ENCODE peak calls at places on chromosomes 16 and 17, in four cellular contexts. S is gastrocnemius medialis, D is pancreas, B is epithelial cell of esophagus. V is an unnamed sample.

GRCh38 chr16:58365623-58366022 is 26.6 kb upstream of the GINS3 start:
- DNase-seq in S (no peak), D (no peak), B (peak), V (no peak)

GRCh38 chr17:8209909-8210760 is at the start of gene AURKB:
- DNase-seq in S (peak), D (peak), B (peak), V (peak)

GRCh38 chr17:78747479-78747878 is 34.6 kb downstream of the CYTH1 start:
- DNase-seq in S (no peak), D (no peak), B (peak), V (no peak)

GRCh38 chr16:75340715-75341500 is 89.5 kb upstream of the BCAR1 start:
- DNase-seq in S (no peak), D (no peak), B (peak), V (no peak)

GRCh38 chr17:73068322-73069153 is 23.9 kb downstream of the SLC39A11 start:
- DNase-seq in S (no peak), D (no peak), B (peak), V (no peak)

GRCh38 chr17:8673621-8674020 is 43.1 kb upstream of the MYH10 start:
- DNase-seq in S (no peak), D (peak), B (no peak), V (no peak)

GRCh38 chr16:31215287-31216115 is 1.4 kb downstream of the PYDC1 start:
- DNase-seq in S (peak), D (peak), B (peak), V (peak)

GRCh38 chr16:75273054-75273925 is 21.9 kb upstream of the BCAR1 start:
- DNase-seq in S (no peak), D (no peak), B (peak), V (no peak)

GRCh38 chr16:75472908-75473877 is 8.7 kb upstream of the TMEM170A start:
- DNase-seq in S (no peak), D (no peak), B (no peak), V (no peak)

GRCh38 chr16:87490091-87490798 is 2.6 kb downstream of the ZCCHC14 start:
- DNase-seq in S (no peak), D (no peak), B (no peak), V (no peak)

GRCh38 chr17:77783991-77784820 is 174.3 kb upstream of the TNRC6C start:
- DNase-seq in S (no peak), D (no peak), B (no peak), V (no peak)

GRCh38 chr17:47275245-47275984 is 21.8 kb downstream of the ITGB3 start:
- DNase-seq in S (peak), D (peak), B (peak), V (peak)

GRCh38 chr17:1542316-1542715 is 20.3 kb downstream of the PITPNA start:
- DNase-seq in S (no peak), D (no peak), B (no peak), V (no peak)

GRCh38 chr17:57862990-57863667 is 13.3 kb upstream of the MRPS23 start:
- DNase-seq in S (no peak), D (no peak), B (no peak), V (no peak)

GRCh38 chr17:3502466-3502865 is 26.7 kb downstream of the ASPA start:
- DNase-seq in S (no peak), D (no peak), B (no peak), V (no peak)

GRCh38 chr16:29834079-29834478 is 13.8 kb downstream of the MVP start:
- DNase-seq in S (no peak), D (no peak), B (no peak), V (no peak)

GRCh38 chr17:8991514-8992285 is 26.2 kb upstream of the PIK3R5 start:
- DNase-seq in S (peak), D (peak), B (peak), V (peak)

GRCh38 chr17:65559802-65560627 is 1.4 kb downstream of the AXIN2 start:
- DNase-seq in S (peak), D (peak), B (no peak), V (no peak)

GRCh38 chr16:81588326-81589081 is 143.9 kb downstream of the CMIP start:
- DNase-seq in S (no peak), D (no peak), B (no peak), V (no peak)

GRCh38 chr17:31481783-31482081 is 90.3 kb downstream of the RAB11FIP4 start:
- DNase-seq in S (no peak), D (no peak), B (peak), V (no peak)

GRCh38 chr17:63276821-63277220 is 169.3 kb downstream of the CYB561 start:
- DNase-seq in S (no peak), D (no peak), B (no peak), V (no peak)

GRCh38 chr17:63626551-63627228 is 4.5 kb downstream of the MAP3K3 start:
- DNase-seq in S (no peak), D (no peak), B (peak), V (no peak)

GRCh38 chr17:65550075-65550635 is 11.3 kb downstream of the AXIN2 start:
- DNase-seq in S (no peak), D (no peak), B (no peak), V (no peak)

GRCh38 chr17:4573682-4574081 is 10.6 kb upstream of the SMTNL2 start:
- DNase-seq in S (peak), D (no peak), B (peak), V (no peak)

GRCh38 chr16:17275076-17275732 is 195.6 kb downstream of the XYLT1 start:
- DNase-seq in S (no peak), D (peak), B (no peak), V (no peak)

GRCh38 chr17:48738803-48739526 is 10.4 kb upstream of the HOXB13 start:
- DNase-seq in S (no peak), D (no peak), B (peak), V (no peak)

GRCh38 chr16:57803413-57803990 is 1.2 kb upstream of the KIFC3 start:
- DNase-seq in S (no peak), D (no peak), B (no peak), V (no peak)

GRCh38 chr17:81832608-81833159 is 407 bp downstream of the MCRIP1 start:
- DNase-seq in S (no peak), D (no peak), B (peak), V (no peak)

DNA sequence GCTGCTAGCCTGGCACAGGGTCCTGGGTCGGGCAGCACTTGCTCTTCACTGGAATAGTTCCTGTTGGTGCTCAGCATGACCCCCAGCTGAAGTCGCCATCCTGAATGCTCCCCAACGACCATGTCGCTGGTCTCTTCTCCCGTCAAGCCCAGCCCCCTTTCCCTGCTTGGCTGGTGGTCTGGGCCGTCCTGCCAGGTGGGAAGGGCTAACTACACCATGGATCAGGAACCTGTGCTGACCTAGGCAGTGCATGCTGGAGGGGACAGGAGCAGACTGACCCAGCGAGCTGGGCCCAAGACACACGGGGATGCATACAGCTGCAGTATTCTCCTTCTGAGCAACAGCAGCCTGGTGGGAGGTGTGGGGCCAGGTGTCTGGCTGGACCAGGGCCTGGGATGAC is 9.2 kb upstream of the SREBF1 start:
- DNase-seq in S (no peak), D (no peak), B (no peak), V (no peak)
- H3K4me3 ChIP-seq in S (no peak), D (no peak), B (no peak), V (no peak)

DNA sequence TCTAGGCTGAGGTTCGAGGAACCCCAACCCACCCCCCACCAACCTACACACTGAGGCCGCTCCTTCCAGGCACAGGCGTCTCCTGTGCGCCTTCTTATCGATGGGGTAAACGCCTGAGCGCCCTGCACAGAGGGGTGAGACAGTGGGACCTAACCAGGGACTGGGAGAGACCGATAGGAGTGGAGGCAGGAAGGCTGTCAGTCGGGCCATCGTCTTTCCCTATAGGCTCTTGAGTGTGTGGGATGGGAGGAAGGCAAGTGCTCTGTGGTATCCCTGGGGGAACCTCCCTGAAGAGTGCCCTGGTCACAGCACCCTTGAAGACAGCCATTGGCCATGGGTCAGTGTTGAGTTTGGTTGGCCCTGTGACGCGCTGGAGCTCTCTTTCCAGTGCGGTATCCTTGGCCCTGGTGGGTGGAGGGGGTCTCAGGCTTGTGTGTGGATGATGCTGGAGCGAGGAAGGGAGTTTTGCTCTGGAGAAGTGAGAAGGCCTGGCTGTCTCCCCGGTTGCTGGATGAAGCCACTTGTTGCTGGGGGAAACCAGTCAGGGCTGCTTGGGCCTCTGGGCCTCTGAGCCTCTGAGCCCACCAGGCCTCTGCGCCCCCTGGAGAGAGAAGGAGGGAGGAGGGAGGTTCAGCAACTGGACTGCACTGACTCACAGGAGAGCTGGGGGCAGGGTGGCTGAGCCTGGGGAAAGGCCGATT is 1.7 kb downstream of the GPRC5C start:
- DNase-seq in S (no peak), D (peak), B (no peak), V (no peak)
- H3K4me3 ChIP-seq in S (peak), D (peak), B (no peak), V (no peak)

DNA sequence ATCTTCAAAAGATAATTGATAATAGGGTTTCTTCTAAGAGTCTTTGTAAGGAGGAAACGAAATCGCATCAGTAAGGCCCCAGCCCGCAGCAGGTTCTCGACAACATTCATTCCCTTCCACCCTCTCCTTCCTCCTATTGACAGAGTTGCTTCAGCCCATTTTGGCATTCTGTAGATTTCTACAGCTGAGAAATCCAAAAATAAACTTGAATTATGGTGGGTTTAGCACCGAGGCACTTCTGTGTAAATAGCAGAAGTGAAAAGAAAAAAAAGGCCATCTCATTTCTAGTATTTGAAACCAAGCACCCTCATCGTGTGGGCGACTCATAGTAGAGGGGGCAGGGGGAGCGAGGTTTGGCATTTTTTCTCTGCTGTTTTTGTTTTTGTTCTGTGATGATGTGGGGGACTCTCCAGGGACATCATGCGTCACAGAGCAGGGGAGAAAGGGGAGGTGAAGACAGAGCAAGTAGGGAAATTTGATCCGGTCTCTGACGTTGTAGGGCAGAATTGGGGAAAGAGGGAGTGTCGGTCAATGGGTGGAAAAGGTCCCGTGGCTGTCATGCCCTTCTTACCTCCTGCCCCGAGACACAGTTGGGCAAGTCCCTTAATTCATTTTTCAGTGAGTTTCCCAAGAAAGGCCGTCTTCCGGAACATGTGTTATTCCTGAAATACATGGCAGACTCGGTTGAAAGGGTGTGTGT is 33.8 kb upstream of the CCR7 start:
- DNase-seq in S (peak), D (no peak), B (no peak), V (no peak)
- H3K4me3 ChIP-seq in S (no peak), D (no peak), B (no peak), V (no peak)

GRCh38 chr16:84807776-84808175 is 12.0 kb upstream of the CRISPLD2 start:
- DNase-seq in S (no peak), D (no peak), B (no peak), V (no peak)

GRCh38 chr16:84806256-84806889 is 13.4 kb upstream of the CRISPLD2 start:
- DNase-seq in S (no peak), D (no peak), B (no peak), V (no peak)

GRCh38 chr16:84804326-84804725 is 15.5 kb upstream of the CRISPLD2 start:
- DNase-seq in S (no peak), D (no peak), B (no peak), V (no peak)

GRCh38 chr16:84808812-84809211 is 11.0 kb upstream of the CRISPLD2 start:
- DNase-seq in S (no peak), D (no peak), B (no peak), V (no peak)

GRCh38 chr16:84806890-84807258 is 12.9 kb upstream of the CRISPLD2 start:
- DNase-seq in S (no peak), D (no peak), B (no peak), V (no peak)
- H3K4me3 ChIP-seq in S (peak), D (no peak), B (no peak), V (no peak)

DNA sequence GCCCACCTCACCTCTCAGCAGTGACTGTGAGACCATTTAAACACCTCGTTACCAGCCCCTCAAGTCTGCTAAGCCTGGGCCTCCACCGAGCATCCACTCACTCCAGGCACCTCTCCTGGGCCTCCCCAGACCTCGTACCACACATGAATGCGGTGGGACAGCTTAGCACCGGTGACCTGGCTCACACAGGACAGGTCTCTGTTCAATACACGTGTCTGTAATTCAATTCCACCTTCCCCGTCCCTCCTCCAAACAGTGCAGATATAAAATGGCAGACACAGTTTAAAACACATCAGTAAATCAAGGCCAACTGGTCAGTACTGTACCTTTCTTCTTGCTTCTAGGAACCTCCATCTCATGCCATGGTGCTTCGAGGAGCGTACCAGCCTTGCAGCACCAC is 73.9 kb downstream of the ZNF778 start:
- DNase-seq in S (no peak), D (no peak), B (no peak), V (no peak)
- H3K4me3 ChIP-seq in S (no peak), D (no peak), B (no peak), V (no peak)

GRCh38 chr16:48537275-48537674 is 72.7 kb downstream of the N4BP1 start:
- DNase-seq in S (no peak), D (no peak), B (peak), V (no peak)
- H3K4me3 ChIP-seq in S (no peak), D (no peak), B (no peak), V (no peak)

DNA sequence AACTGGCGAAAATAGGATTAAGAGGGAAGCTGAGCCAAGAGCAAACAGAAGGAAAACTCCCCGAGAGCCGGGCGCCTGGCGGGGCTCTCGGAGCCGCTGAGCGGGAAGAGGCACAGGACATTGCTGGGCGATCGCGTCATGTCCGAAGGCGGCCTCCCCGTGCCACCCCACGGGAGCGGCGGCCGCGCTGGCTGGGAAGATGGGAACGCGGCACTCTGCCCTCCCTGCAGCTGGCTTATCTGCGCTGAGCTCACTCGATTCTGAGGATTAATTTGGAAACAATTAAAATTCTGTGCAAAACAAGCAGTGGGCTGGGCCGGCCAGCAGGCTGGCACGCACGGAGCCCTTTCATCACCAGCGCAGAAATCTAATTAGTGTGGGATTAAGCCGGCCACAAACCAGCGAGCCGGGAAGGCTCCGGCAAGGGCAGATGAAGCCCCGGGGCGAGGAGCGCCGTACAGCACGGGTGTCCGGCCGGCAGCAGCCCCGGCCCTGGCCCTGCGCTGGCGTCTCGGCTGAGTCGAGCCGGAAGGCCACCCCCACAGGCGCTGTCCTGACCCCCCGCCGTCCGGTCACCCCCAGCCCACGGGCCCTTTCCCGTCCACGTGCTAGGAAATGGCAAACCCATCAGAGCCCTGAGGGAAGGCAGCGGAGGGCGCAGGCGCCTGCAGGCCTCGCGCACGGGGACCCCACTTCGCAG is 37.8 kb downstream of the SOX8 start:
- DNase-seq in S (peak), D (peak), B (no peak), V (no peak)
- H3K4me3 ChIP-seq in S (peak), D (no peak), B (no peak), V (no peak)

GRCh38 chr17:37492167-37492566 is 2.5 kb downstream of the DUSP14 start:
- DNase-seq in S (no peak), D (no peak), B (no peak), V (no peak)
- H3K4me3 ChIP-seq in S (no peak), D (no peak), B (peak), V (no peak)